ENCODE peak calls at places on chromosomes 5 and 9, in four cellular contexts. T is CD8-positive, alpha-beta T cell; F is GM12865; C is AG09309. L is an unnamed sample.

GRCh38 chr5:137398751-137399150 is 100.4 kb downstream of the SPOCK1 start:
- DNase-seq in C (no peak), T (no peak), F (no peak), L (no peak)

GRCh38 chr5:119031047-119031886 is 39.6 kb upstream of the DMXL1 start:
- DNase-seq in T (no peak), F (peak), C (no peak), L (no peak)

GRCh38 chr5:139543423-139543991 is 17.6 kb upstream of the UBE2D2 start:
- DNase-seq in F (peak), T (peak), C (no peak), L (peak)

GRCh38 chr5:137880313-137880712 is 8.9 kb upstream of the PKD2L2 start:
- DNase-seq in F (no peak), T (no peak), C (no peak), L (no peak)

GRCh38 chr9:132547436-132547835 is 35.0 kb upstream of the BARHL1 start:
- DNase-seq in F (no peak), T (no peak), C (no peak), L (no peak)

GRCh38 chr5:54702470-54702869 is 184.9 kb downstream of the SNX18 start:
- DNase-seq in F (no peak), T (no peak), C (no peak), L (no peak)

GRCh38 chr9:5608298-5609254 is 20.3 kb upstream of the RIC1 start:
- DNase-seq in F (peak), C (no peak), T (no peak), L (no peak)

GRCh38 chr9:134403682-134404301 is 77.5 kb downstream of the RXRA start:
- DNase-seq in C (peak), T (no peak), F (peak), L (no peak)

GRCh38 chr9:122991370-122991830 is 42.1 kb upstream of the GPR21 start:
- DNase-seq in C (peak), F (peak), T (no peak), L (no peak)

GRCh38 chr5:176743136-176743827 is 67.1 kb upstream of the UNC5A start:
- DNase-seq in T (no peak), F (no peak), C (no peak), L (no peak)

GRCh38 chr5:113266227-113266912 is 168.4 kb downstream of the TSSK1B start:
- DNase-seq in C (no peak), T (no peak), F (no peak), L (no peak)

GRCh38 chr5:39256472-39256871 is 37.1 kb upstream of the FYB1 start:
- DNase-seq in F (peak), C (peak), T (no peak), L (no peak)

GRCh38 chr9:134642385-134643181 is 980 bp downstream of the COL5A1 start:
- DNase-seq in F (no peak), T (no peak), C (peak), L (peak)

GRCh38 chr5:38208782-38209378 is 49.5 kb upstream of the EGFLAM start:
- DNase-seq in T (no peak), C (peak), F (peak), L (peak)

GRCh38 chr5:113574417-113574816 is 60.9 kb downstream of the YTHDC2 start:
- DNase-seq in F (no peak), C (peak), T (no peak), L (no peak)

GRCh38 chr9:84615574-84615973 is 54.0 kb upstream of the NTRK2 start:
- DNase-seq in T (no peak), F (no peak), C (no peak), L (no peak)

GRCh38 chr9:136372561-136373299 is 739 bp downstream of the CARD9 start:
- DNase-seq in T (no peak), C (no peak), F (no peak), L (peak)

GRCh38 chr9:136700959-136701664 is 11.3 kb upstream of the DIPK1B start:
- DNase-seq in C (no peak), T (peak), F (peak), L (no peak)

GRCh38 chr9:93826209-93826608 is 128.9 kb downstream of the BARX1 start:
- DNase-seq in C (no peak), F (peak), T (peak), L (no peak)

GRCh38 chr5:142749321-142749720 is 20.9 kb upstream of the ARHGAP26 start:
- DNase-seq in F (no peak), C (peak), T (no peak), L (no peak)

GRCh38 chr5:147619281-147619680 is 109.4 kb upstream of the DPYSL3 start:
- DNase-seq in F (no peak), C (no peak), T (no peak), L (no peak)

GRCh38 chr5:177437623-177438022 is 9.0 kb upstream of the PRR7 start:
- DNase-seq in C (no peak), F (no peak), T (no peak), L (no peak)

GRCh38 chr5:53362521-53362941 is 117.9 kb upstream of the FST start:
- DNase-seq in F (no peak), C (peak), T (no peak), L (no peak)

GRCh38 chr5:124057161-124057814 is 545.3 kb downstream of the CSNK1G3 start:
- DNase-seq in T (no peak), C (no peak), F (peak), L (no peak)

GRCh38 chr5:101278011-101278687 is 375.1 kb upstream of the ST8SIA4 start:
- DNase-seq in F (no peak), T (no peak), C (no peak), L (no peak)

GRCh38 chr5:142843029-142843905 is 73.1 kb downstream of the ARHGAP26 start:
- DNase-seq in T (no peak), F (no peak), C (no peak), L (no peak)

GRCh38 chr5:74233571-74233970 is 407.0 kb downstream of the ENC1 start:
- DNase-seq in C (no peak), T (no peak), F (no peak), L (no peak)

GRCh38 chr5:99032234-99033013 is 103.6 kb upstream of the CHD1 start:
- DNase-seq in C (peak), T (no peak), F (peak), L (peak)

GRCh38 chr5:102540251-102540812 is 41.5 kb upstream of the SLCO6A1 start:
- DNase-seq in C (no peak), F (no peak), T (no peak), L (no peak)

GRCh38 chr5:102537011-102537410 is 38.2 kb upstream of the SLCO6A1 start:
- DNase-seq in F (no peak), T (no peak), C (no peak), L (no peak)

GRCh38 chr5:102532126-102532525 is 33.3 kb upstream of the SLCO6A1 start:
- DNase-seq in F (no peak), T (no peak), C (no peak), L (no peak)

GRCh38 chr5:102539598-102539997 is 40.8 kb upstream of the SLCO6A1 start:
- DNase-seq in C (no peak), F (no peak), T (no peak), L (no peak)

GRCh38 chr5:102536323-102536928 is 37.6 kb upstream of the SLCO6A1 start:
- DNase-seq in F (no peak), T (no peak), C (no peak), L (no peak)
- TF ChIP-seq CTCF in F (no peak), T (peak), C (peak), L (peak)

DNA sequence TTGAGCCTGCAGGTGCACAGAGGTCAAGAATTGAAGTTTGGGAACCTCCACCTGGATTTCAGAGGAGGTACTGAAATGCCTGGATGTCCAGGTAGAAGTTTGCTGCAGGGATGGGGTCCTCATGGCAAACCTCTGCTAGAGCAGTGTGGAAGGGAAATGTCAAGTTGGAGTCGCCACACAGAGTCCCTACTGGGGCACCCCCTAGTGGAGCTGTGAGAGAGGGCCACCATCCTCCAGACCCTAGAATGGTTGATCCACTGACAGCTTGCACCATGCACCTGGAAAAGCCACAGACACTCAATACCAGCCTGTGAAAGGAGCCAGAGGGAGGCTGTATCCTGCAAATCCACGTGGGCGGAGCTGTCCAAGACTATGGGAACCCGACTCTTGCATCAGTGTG is 78.0 kb downstream of the GABRA1 start:
- DNase-seq in C (no peak), T (no peak), F (peak), L (no peak)
- TF ChIP-seq CTCF in C (no peak), T (no peak), F (peak), L (no peak)

GRCh38 chr5:5183192-5183699 is 43.1 kb downstream of the ADAMTS16 start:
- DNase-seq in C (no peak), F (no peak), T (no peak), L (peak)
- TF ChIP-seq CTCF in C (no peak), F (no peak), T (no peak), L (no peak)

DNA sequence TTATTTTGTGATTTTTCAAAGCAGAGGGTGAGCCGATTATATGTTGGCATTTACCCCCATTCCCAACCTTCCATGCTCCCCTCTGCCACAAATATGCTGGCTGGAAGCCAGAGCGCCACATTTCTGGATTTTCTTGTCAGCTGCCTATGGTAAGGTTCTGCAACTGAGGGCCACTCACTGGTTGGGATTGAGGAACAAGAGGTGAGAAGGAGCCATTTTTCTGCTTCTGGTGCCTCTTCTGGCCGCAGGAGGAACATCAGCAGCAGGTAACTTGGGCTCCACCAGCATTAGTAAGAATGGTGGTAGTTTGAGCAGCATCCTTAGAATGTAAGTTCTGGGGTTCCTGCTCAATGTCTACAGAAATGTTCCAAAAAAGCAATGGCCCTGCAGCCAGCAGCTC is 159.5 kb upstream of the MAST4 start:
- DNase-seq in T (no peak), F (peak), C (no peak), L (no peak)
- TF ChIP-seq CTCF in T (no peak), F (peak), C (no peak), L (peak)

GRCh38 chr9:88076286-88077070 is 61.8 kb downstream of the SPATA31C2 start:
- DNase-seq in C (no peak), T (peak), F (no peak), L (peak)
- TF ChIP-seq CTCF in C (peak), T (no peak), F (no peak), L (peak)

GRCh38 chr9:127930298-127931091 is at the start of gene PIP5KL1:
- DNase-seq in T (peak), C (no peak), F (peak), L (peak)
- TF ChIP-seq CTCF in T (no peak), C (peak), F (no peak), L (peak)

GRCh38 chr5:122468351-122469111 is 156.5 kb downstream of the SNCAIP start:
- DNase-seq in T (no peak), F (no peak), C (no peak), L (no peak)
- TF ChIP-seq CTCF in T (no peak), F (no peak), C (no peak), L (peak)

DNA sequence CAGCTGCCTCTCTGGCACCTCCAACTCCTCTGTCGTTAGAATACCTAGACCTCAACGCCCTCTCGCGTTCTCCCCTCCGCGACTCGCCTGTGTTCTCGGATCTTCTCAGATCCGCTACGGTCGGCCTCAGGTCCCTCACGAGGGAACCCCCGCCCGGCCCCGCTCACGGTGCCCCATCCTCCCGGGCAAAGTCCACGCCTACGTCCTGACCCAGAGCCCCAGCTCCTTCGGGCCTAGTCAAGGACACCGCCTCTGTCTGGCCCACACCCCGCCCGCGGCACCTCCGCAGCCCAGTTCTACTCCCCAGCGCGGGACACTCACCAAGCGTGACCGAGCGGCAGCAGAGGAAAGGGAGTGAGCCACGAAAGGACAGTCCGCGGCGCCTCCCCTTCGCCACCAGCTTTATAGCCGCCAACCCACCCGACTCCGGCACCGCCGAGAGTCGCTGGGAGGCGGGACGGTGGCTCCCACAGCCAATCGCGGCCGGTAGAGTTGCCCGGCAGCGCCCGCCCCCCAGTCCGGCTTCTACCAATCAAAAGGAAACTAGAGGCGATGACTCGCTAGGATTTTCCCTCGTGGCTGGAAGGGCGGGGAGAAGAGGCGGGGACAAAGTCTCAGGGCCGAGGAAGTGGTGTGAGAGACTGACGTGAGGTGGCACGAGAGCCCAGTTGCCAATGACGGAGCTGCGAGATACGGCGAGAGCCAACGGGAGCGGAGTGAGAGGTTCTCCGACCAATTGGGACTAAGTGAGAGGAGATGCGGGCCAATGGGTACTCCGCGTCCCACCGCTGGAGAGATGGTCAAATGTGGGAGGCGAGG is at the start of gene HMGCS1:
- DNase-seq in T (peak), F (peak), C (peak), L (peak)
- TF ChIP-seq CTCF in T (peak), F (no peak), C (no peak), L (no peak)

GRCh38 chr5:30804739-30805313 is 388.7 kb upstream of the CDH6 start:
- DNase-seq in C (no peak), T (no peak), F (no peak), L (no peak)
- TF ChIP-seq CTCF in C (no peak), T (no peak), F (no peak), L (peak)

GRCh38 chr5:35083150-35083549 is 35.4 kb upstream of the AGXT2 start:
- DNase-seq in T (no peak), C (no peak), F (no peak), L (no peak)

GRCh38 chr5:35091734-35092133 is 44.0 kb upstream of the AGXT2 start:
- DNase-seq in T (no peak), F (no peak), C (no peak), L (no peak)

GRCh38 chr5:35089688-35090314 is 42.1 kb upstream of the AGXT2 start:
- DNase-seq in C (peak), F (peak), T (peak), L (peak)

GRCh38 chr5:35092703-35093102 is 45.0 kb upstream of the AGXT2 start:
- DNase-seq in T (no peak), F (no peak), C (no peak), L (no peak)

DNA sequence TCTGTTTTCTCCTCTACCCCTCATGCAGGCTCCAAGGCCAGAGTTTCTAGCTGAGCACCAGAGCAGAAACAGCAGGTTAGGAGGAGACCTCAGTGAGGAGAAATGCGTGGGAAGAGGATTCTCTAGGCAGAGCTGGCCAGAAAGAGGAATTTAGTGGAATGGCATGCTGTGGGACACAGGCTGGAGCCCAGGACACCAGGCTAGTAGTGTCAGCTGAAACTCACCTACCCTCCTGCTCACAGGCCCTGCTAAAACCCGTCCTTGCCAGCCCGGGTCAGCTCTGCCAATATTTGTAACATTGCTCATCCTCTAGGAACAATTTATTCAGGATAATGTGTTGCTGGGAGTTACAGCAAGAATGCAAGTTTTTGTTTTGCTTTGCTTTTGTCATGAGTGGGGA is 40.2 kb upstream of the AGXT2 start:
- DNase-seq in C (peak), F (no peak), T (no peak), L (no peak)
- TF ChIP-seq CTCF in C (no peak), F (no peak), T (no peak), L (no peak)